ENCODE peak calls at places on chromosomes 11 and 22, in five cellular contexts. Q, B, P, W and M are unnamed samples.

GRCh38 chr11:66326261-66327111 is 9.6 kb upstream of the CD248 start:
- DNase-seq in W (no peak), B (no peak), P (no peak), Q (no peak), M (no peak)

GRCh38 chr11:78907636-78908035 is 333.0 kb upstream of the NARS2 start:
- DNase-seq in B (no peak), P (no peak), Q (no peak), W (no peak), M (no peak)

GRCh38 chr22:23013612-23014011 is 56.7 kb upstream of the GNAZ start:
- DNase-seq in W (no peak), Q (no peak), B (no peak), P (no peak), M (no peak)

GRCh38 chr11:6225024-6225423 is 9.4 kb downstream of the FHIP1B start:
- DNase-seq in W (no peak), P (no peak), B (no peak), Q (no peak), M (no peak)

GRCh38 chr11:59800390-59801037 is 10.1 kb downstream of the MRPL16 start:
- DNase-seq in Q (no peak), P (no peak), W (no peak), B (no peak), M (no peak)

GRCh38 chr11:43282607-43283440 is 29.0 kb upstream of the API5 start:
- DNase-seq in W (peak; percentile 22), P (peak; percentile 45), Q (no peak), B (no peak), M (no peak)

GRCh38 chr22:29310065-29310862 is 3.8 kb downstream of the GAS2L1 start:
- DNase-seq in P (no peak), Q (no peak), W (no peak), B (no peak), M (no peak)

GRCh38 chr11:57321996-57322880 is 2.5 kb downstream of the TNKS1BP1 start:
- DNase-seq in B (peak; percentile 98), Q (peak; percentile 98), P (no peak), W (peak; percentile 77), M (no peak)

GRCh38 chr22:20438678-20439492 is 1.3 kb upstream of the SCARF2 start:
- DNase-seq in W (no peak), Q (no peak), B (peak; percentile 78), P (no peak), M (no peak)

GRCh38 chr11:115297330-115297729 is 206.9 kb downstream of the CADM1 start:
- DNase-seq in Q (no peak), B (no peak), W (no peak), P (no peak), M (no peak)

DNA sequence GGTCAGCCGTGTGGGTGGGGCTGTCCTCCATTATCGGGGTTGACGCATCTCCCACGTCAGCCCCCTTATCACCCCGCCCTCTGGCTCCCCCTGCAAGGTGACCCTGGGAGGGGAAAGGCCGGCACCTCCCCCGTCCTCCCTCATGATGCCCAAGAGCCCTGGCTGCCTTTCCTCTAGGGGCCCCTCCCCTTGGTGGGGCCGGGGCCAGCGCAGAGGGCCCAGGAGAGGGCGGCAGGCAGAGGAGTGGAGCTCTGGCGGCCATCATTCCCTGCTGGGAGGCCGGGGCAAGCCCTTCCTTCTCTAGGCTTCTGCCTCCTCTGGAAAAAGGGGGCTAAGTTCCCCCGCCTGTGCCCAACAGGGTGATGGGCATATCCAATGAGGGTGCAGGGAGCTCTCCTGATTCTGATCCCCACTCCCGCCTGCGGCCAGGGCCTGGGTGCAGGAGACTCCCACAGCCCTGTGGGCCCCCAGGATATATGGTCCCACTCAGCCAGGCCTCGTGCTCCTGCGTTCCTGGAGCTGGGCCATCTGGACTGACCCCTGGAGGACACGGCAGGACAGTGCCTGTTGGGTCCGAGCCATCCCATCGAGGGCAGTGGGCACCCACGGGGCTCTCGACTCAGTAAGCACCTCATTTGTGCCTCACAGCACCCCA is 12.3 kb downstream of the MYRF start:
- DNase-seq in P (no peak), B (no peak), W (no peak), Q (no peak), M (no peak)
- H3K27me3 ChIP-seq in P (no peaks in the 10 kb centered on the region), B (peaks cover 53% of the 10 kb centered on the region), W (no peaks in the 10 kb centered on the region), Q (peaks cover 7% of the 10 kb centered on the region), M (no peaks in the 10 kb centered on the region)

DNA sequence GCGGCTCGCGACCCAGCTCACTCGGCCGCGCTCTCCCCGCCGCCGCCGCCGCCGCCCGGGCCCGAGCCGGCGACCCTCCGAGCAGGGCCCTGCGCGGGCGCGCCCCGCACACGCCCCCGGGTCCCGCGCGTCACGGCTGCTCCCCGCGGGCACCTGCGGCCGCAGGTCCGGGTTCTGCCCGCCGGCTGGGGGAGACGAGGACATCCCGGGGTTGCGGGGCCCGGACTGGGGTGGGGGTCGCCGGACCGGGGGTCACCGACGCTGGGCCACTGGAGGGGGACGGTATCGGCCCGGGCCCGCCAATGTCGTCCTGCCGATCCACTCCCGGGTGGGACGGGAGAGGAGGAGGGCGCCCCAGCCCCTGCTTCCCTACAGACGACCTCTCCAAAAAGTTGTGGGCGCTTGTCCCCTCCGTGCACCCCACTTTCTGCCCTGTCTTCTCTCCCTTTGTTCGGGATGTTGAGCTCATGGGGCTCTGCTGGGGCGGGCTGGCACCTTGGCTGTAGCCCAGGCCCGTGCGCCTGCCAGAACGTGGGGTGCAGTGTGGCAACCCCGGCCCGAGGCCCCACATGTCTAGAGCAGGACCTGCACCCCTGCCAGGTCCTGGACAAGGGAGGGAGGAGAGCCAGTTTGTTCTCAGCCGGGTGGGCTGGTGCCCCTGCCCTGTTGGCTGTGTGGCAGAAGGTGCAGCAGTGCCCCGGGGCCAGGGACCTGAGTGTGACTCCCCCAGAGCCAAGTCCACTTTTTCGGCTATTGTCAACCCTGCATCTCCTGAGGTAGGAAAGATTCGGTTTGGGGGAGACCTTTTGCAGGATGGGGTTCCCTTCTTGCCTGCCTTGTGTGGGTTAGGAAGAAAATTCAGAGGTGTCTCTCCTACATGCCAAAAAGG is 40.2 kb upstream of the CELSR1 start:
- DNase-seq in W (no peak), B (peak; percentile 71), Q (no peak), P (no peak), M (no peak)
- H3K4me3 ChIP-seq in W (peak overlapping the region; percentile 79), B (peak overlapping the region; percentile 73), Q (peak overlapping the region; percentile 78), P (peak overlapping the region; percentile 44), M (peak overlapping the region; percentile 70)

GRCh38 chr11:124869331-124869730 is 4.1 kb downstream of the ROBO3 start:
- DNase-seq in Q (no peak), P (no peak), W (no peak), B (no peak), M (no peak)
- H3K27me3 ChIP-seq in Q (peaks cover 71% of the 10 kb centered on the region), P (peaks cover 53% of the 10 kb centered on the region), W (peaks cover 29% of the 10 kb centered on the region), B (peaks cover 90% of the 10 kb centered on the region), M (peaks cover 70% of the 10 kb centered on the region)

GRCh38 chr11:61580292-61580888 is 486 bp downstream of the SYT7 start:
- DNase-seq in Q (no peak), P (no peak), B (no peak), W (no peak), M (no peak)
- H3K4me3 ChIP-seq in Q (peak overlapping the region; percentile 5), P (no peak overlapping the region), B (peak overlapping the region; percentile 57), W (peak overlapping the region; percentile 62), M (peak overlapping the region; percentile 64)

GRCh38 chr11:20197881-20198280 is 37.6 kb upstream of the DBX1 start:
- DNase-seq in B (no peak), W (no peak), Q (no peak), P (no peak), M (no peak)

GRCh38 chr11:20205807-20206206 is 45.5 kb upstream of the DBX1 start:
- DNase-seq in P (no peak), B (no peak), W (no peak), Q (no peak), M (no peak)

GRCh38 chr11:20203836-20204235 is 43.6 kb upstream of the DBX1 start:
- DNase-seq in Q (no peak), P (no peak), W (no peak), B (no peak), M (no peak)

DNA sequence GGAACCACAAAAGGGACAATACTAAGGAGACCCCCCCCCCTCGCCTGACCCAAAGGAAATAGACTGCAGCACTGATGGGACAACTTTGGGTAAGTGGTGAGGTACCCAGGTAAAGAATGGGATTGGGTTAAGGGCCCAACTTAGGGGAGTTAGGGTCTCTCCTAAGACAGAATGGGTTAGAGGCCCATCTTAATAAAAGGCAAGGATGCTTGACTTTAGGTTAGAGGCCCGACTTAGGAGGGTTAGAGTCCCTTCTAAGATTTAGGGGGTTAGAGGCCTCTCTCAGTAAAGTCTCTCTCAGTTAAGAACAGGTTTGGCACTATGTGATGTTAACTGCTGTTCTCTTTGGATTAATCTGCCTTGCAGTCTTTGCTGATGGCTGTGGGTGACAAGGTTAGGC is 41.0 kb upstream of the DBX1 start:
- DNase-seq in P (no peak), Q (no peak), W (no peak), B (no peak), M (no peak)
- H3K27me3 ChIP-seq in P (no peaks in the 10 kb centered on the region), Q (peaks cover 2% of the 10 kb centered on the region), W (peaks cover 21% of the 10 kb centered on the region), B (peaks cover under 1% of the 10 kb centered on the region), M (peaks cover 56% of the 10 kb centered on the region)

DNA sequence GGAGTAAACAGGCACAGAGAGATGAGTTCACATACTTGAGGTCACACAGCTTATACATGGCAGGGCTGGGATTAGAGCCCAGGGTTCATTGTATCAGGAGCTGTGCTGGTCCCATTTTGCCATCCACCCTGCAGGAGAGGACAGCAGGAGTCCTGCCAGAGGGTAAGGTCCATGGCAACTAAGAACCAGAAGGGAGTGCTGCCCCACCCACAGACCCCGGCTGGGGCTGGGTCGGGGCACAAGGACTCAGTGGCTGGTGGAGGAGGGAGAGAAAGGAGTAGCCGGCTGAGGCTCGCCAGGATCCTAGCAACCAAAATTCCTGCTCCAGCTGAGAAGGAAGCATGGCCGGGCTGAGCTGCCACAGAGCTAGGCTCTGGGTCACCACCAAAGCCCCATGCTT is 25.9 kb upstream of the TP53I11 start:
- DNase-seq in P (no peak), B (no peak), W (no peak), Q (no peak), M (no peak)
- H3K4me3 ChIP-seq in P (no peak overlapping the region), B (no peak overlapping the region), W (no peak overlapping the region), Q (no peak overlapping the region), M (no peak overlapping the region)

GRCh38 chr11:17691550-17691949 is 27.8 kb upstream of the MYOD1 start:
- DNase-seq in Q (no peak), W (no peak), P (no peak), B (no peak), M (no peak)

GRCh38 chr11:17693531-17693930 is 25.8 kb upstream of the MYOD1 start:
- DNase-seq in B (no peak), Q (no peak), W (no peak), P (no peak), M (no peak)

GRCh38 chr11:17692931-17693330 is 26.4 kb upstream of the MYOD1 start:
- DNase-seq in P (no peak), B (no peak), Q (no peak), W (no peak), M (no peak)

GRCh38 chr11:17694711-17695110 is 24.7 kb upstream of the MYOD1 start:
- DNase-seq in Q (no peak), B (no peak), W (no peak), P (no peak), M (no peak)

GRCh38 chr11:17692006-17692405 is 27.4 kb upstream of the MYOD1 start:
- DNase-seq in P (no peak), W (no peak), Q (no peak), B (no peak), M (no peak)
- H3K27me3 ChIP-seq in P (no peaks in the 10 kb centered on the region), W (no peaks in the 10 kb centered on the region), Q (peaks cover 25% of the 10 kb centered on the region), B (peaks cover 33% of the 10 kb centered on the region), M (peaks cover 13% of the 10 kb centered on the region)

GRCh38 chr22:45682069-45682468 is 10.4 kb downstream of the ATXN10 start:
- DNase-seq in B (no peak), W (no peak), P (no peak), Q (no peak), M (no peak)
- H3K4me3 ChIP-seq in B (no peak overlapping the region), W (no peak overlapping the region), P (no peak overlapping the region), Q (no peak overlapping the region), M (no peak overlapping the region)